ENCODE peak calls at places on chromosomes 11 and 22, in five cellular contexts. F is OCI-LY7, S is IMR-90, B is K562, P is astrocyte. R is an unnamed sample. For H3K4me1, the result is how much of the 10 kb centered on the place peaks cover.

GRCh38 chr11:67280791-67281551 is 8.1 kb upstream of the ANKRD13D start:
- DNase-seq in F (no peak), S (no peak), B (no peak), P (no peak), R (no peak)

GRCh38 chr11:113447621-113448310 is 27.4 kb downstream of the DRD2 start:
- DNase-seq in F (no peak), S (peak), B (peak), P (peak), R (peak)

GRCh38 chr22:29632672-29633071 is 29.2 kb downstream of the NF2 start:
- DNase-seq in F (no peak), S (no peak), B (no peak), P (no peak), R (no peak)

GRCh38 chr11:66745356-66746235 is 16.6 kb upstream of the SPTBN2 start:
- DNase-seq in F (peak), S (no peak), B (peak), P (no peak), R (peak)

GRCh38 chr11:1260023-1260501 is 37.2 kb downstream of the MUC5B start:
- DNase-seq in F (peak), S (no peak), B (peak), P (no peak), R (no peak)

GRCh38 chr22:26956346-26956745 is 299.0 kb downstream of the MIAT start:
- DNase-seq in F (no peak), S (no peak), B (no peak), P (no peak), R (no peak)

GRCh38 chr11:68665471-68665870 is 18.9 kb upstream of the GAL start:
- DNase-seq in F (no peak), S (no peak), B (no peak), P (no peak), R (no peak)

GRCh38 chr11:65766535-65766934 is 14.2 kb downstream of the AP5B1 start:
- DNase-seq in F (no peak), S (peak), B (no peak), P (peak), R (peak)

GRCh38 chr11:116976941-116977570 is 121.2 kb downstream of the SIK3 start:
- DNase-seq in F (no peak), S (no peak), B (no peak), P (no peak), R (no peak)

GRCh38 chr11:83063073-83063754 is 8.5 kb downstream of the RAB30 start:
- DNase-seq in F (peak), S (peak), B (no peak), P (peak), R (no peak)

GRCh38 chr11:30527566-30527965 is 58.6 kb downstream of the MPPED2 start:
- DNase-seq in F (no peak), S (no peak), B (no peak), P (no peak), R (no peak)

GRCh38 chr11:60762851-60763691 is 6.4 kb downstream of the MS4A15 start:
- DNase-seq in F (peak), S (no peak), B (peak), P (no peak), R (no peak)

GRCh38 chr22:37147186-37147990 is 2.3 kb downstream of the IL2RB start:
- DNase-seq in F (no peak), S (no peak), B (no peak), P (no peak), R (no peak)

GRCh38 chr11:66363805-66364535 is 7.6 kb downstream of the SLC29A2 start:
- DNase-seq in F (peak), S (no peak), B (peak), P (no peak), R (no peak)

GRCh38 chr11:67449116-67449844 is 3.2 kb downstream of the GPR152 start:
- DNase-seq in F (peak), S (no peak), B (no peak), P (no peak), R (no peak)

GRCh38 chr22:42286205-42286604 is 15.8 kb upstream of the TCF20 start:
- DNase-seq in F (peak), S (no peak), B (no peak), P (no peak), R (no peak)

GRCh38 chr11:1946812-1947480 is at the start of gene MRPL23:
- DNase-seq in F (no peak), S (no peak), B (no peak), P (no peak), R (no peak)

GRCh38 chr11:103798029-103798428 is 238.4 kb upstream of the DDI1 start:
- DNase-seq in F (no peak), S (peak), B (no peak), P (peak), R (no peak)

GRCh38 chr22:27197618-27198017 is 540.2 kb downstream of the MIAT start:
- DNase-seq in F (peak), S (no peak), B (no peak), P (no peak), R (no peak)

GRCh38 chr11:47111318-47111804 is 65.3 kb downstream of the ARFGAP2 start:
- DNase-seq in F (peak), S (no peak), B (no peak), P (no peak), R (no peak)

GRCh38 chr11:46389450-46390330 is 1.9 kb downstream of the CHRM4 start:
- DNase-seq in F (peak), S (peak), B (peak), P (no peak), R (peak)

GRCh38 chr22:42847110-42847509 is 10.0 kb downstream of the ARFGAP3 start:
- DNase-seq in F (no peak), S (no peak), B (no peak), P (no peak), R (no peak)

GRCh38 chr22:19431641-19432091 is at the start of gene HIRA:
- DNase-seq in F (peak), S (peak), B (peak), P (peak), R (peak)

GRCh38 chr22:35648066-35649025 is at the start of gene APOL6:
- DNase-seq in F (peak), S (peak), B (peak), P (peak), R (peak)

GRCh38 chr11:124800226-124800929 is at the start of gene MSANTD2:
- DNase-seq in F (peak), S (peak), B (peak), P (peak), R (peak)

GRCh38 chr11:124798991-124799383 is 1.2 kb downstream of the MSANTD2 start:
- DNase-seq in F (peak), S (peak), B (peak), P (peak), R (peak)

GRCh38 chr11:124799384-124800225 is 601 bp downstream of the MSANTD2 start:
- DNase-seq in F (peak), S (peak), B (peak), P (peak), R (peak)

GRCh38 chr11:124801636-124802312 is 1.6 kb upstream of the MSANTD2 start:
- DNase-seq in F (no peak), S (peak), B (no peak), P (no peak), R (no peak)

DNA sequence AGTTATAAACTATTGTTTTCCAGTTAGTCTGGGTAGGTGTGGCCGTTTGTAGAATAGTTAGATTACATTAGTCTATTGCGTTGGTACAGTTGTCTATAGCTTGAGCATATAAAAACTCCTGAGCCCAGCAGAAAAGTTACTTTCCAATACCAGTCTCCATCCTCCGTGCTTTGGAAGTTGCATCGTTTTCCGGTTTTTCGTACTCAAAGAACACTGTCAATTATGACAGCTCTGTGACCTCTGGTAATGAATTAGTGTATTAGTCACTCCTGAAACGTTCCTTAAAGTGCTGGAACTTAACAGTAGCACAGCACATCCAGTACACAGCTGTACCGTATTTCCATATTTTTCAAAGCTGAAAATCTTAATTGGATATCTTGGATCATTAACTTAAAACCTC is 808 bp upstream of the MSANTD2 start:
- DNase-seq in F (no peak), S (peak), B (no peak), P (peak), R (peak)
- H2AFZ ChIP-seq in F (peak), S (peak), B (peak), P (peak), R (peak)

DNA sequence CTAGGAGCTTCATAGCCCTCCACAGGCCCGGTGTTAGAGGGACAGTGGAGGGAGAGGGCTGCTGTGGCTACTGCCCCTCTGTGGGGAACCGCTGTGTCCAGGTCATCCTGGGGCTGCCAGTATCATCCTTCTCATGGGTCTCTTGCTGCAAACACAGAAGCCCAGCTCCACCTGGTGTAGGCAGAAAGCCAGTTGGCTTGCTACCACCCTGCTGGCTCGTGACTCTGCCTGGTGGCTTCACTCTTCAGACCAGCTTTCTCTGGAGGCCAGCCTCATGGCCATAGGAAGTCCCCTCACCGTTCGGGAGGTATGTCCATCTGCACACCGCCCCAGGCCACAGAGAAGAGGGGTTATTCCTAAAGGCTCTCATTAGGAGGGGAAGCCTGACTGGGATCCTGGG is 19.4 kb upstream of the SUSD2 start:
- DNase-seq in F (no peak), S (no peak), B (no peak), P (no peak), R (no peak)
- H3K4me1 ChIP-seq in F (under half), S (under half), B (under half), P (under half), R (under half)

GRCh38 chr22:40416636-40417035 is 46.2 kb downstream of the SGSM3 start:
- DNase-seq in F (no peak), S (no peak), B (no peak), P (no peak), R (no peak)
- H2AFZ ChIP-seq in F (no peak), S (no peak), B (no peak), P (no peak), R (no peak)

DNA sequence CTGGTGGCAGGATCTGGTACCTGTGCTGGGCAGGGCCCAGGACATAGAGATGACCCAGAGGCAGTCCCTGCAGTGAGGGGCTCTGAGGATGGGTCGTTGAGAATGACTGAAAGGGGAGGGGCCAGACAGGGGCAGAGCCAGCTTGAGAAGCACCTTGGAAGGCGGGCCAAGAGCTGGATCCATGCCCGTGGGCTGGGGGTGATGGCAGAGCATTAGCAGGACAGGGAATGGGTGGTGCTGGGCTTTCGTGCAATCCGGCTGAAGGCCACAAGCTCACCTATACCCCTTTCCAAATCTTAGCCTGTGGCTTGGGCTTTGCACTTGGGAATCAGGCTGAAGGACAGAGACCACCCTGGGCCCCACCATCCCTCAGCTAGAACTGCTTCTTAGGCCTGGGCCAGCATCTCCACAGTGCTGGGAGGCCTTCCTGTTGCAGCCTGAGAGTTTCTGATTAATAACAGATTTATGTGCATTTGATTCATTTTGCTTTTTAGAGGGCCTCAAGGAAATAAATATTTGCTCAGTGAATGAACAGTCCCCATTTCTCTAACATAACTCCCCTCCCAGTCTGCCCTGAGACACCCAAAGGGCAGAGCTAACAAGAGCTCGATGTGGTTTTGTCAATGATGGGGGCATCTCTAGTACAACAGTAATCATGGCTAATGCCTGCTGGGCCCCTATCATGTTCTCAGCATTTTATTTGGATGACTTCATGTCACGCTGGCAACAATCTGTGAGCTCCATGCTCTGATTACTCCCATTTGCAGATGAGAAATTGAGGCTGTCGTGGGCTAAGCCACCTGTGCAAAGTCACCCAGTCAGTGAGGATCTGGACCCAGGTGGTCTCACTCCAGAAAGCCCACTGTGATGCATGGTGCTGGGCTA is 39.3 kb downstream of the RIBC2 start:
- DNase-seq in F (no peak), S (peak), B (no peak), P (peak), R (no peak)
- H3K4me1 ChIP-seq in F (under half), S (under half), B (under half), P (under half), R (under half)

GRCh38 chr11:107928046-107928766 is at the start of gene RAB39A:
- DNase-seq in F (peak), S (peak), B (peak), P (peak), R (peak)

GRCh38 chr11:107927559-107927958 is 689 bp upstream of the RAB39A start:
- DNase-seq in F (no peak), S (no peak), B (no peak), P (no peak), R (no peak)

GRCh38 chr11:107929611-107930200 is 1.5 kb downstream of the RAB39A start:
- DNase-seq in F (no peak), S (no peak), B (no peak), P (no peak), R (no peak)

GRCh38 chr11:107931206-107931605 is 3.0 kb downstream of the RAB39A start:
- DNase-seq in F (no peak), S (no peak), B (no peak), P (no peak), R (no peak)

DNA sequence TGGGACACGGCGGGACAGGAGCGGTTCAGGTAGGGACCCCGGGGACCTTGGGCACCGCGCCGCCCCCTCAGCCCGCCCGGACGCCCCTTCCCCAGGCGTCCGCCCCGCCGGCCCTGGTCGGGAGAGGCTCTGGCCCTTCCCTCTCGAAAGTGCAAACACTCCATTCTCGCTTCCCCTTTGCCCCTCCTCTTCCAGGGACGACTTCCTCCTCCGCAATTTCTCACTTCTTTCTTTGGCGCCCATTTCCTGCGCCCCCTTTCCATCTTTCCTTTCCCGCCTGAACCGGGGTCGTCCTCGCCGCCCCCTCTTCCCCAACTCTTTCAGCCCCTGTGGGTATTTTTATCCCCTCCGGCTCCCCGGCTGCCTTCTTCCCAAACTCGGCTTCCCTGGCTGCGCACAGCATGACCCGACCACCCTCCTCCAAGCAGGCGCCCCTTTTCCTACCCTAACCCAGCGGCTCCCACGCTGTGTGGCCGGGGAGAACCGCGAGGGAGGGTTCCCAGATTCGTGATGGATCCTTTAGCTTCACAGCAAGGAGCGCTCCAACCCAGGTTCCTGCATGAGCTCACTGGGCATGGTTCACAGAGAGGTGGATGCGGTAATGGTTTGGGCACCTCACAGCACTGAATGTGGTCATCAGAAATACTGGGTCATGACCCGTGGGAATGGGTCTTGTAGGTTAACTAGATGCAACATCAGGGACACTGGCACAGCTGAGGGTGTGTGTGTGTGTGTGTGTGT is 689 bp downstream of the RAB39A start:
- DNase-seq in F (peak), S (no peak), B (no peak), P (no peak), R (no peak)
- H2AFZ ChIP-seq in F (peak), S (peak), B (peak), P (peak), R (peak)

DNA sequence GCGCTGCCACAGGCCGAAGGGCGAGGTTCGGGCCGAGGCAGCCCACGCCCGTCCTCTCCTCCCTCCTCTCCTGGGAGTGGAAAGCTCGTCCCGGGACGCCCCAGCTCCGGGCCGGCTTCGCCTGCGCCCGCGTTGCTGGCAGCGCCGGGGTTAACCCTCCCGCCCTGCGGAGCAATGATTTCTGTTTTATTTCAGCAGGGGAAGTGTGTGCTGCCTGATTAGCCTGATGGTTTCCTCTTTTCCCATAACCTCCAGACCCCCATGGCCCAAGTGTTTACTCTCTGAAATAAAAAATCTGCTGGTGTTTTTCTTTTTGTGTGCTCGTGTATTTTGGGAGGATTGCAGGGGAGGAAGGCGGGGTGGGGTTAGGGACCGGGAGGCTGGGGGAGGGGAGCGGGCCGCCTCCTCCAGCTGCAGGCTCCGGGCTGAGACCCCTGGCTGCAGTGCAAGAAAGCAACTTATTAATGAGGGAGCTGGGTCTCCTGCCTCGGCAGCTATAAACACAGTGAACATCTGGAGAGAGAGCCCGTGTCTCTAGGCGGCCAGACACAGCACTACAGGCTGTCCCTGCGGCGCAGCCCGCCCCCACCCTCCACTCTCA is 38.6 kb downstream of the ETS1 start:
- DNase-seq in F (peak), S (peak), B (no peak), P (no peak), R (no peak)
- H3K4me1 ChIP-seq in F (half or more), S (under half), B (under half), P (under half), R (under half)

GRCh38 chr11:14642453-14642852 is 1.2 kb upstream of the PDE3B start:
- DNase-seq in F (no peak), S (no peak), B (peak), P (no peak), R (no peak)
- H2AFZ ChIP-seq in F (no peak), S (no peak), B (peak), P (no peak), R (no peak)

DNA sequence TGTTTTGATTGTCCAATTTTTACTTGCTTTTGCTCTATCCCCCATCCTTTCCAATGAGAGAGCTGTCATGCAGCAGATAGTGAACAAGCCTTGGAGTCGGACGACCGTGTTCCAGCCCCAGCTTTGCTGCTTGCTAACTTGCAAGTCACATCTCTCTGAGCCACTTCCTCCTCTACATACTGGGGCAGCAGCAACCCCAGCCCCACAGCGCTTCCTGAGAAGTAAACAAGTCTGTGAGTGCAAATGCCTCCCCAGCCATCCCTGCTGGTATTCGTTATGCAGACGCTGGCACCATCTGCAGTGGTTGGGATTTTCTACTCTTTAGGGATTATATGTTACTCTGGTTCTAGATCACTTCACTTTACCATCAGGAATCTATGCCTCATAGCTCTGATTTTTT is 35.0 kb downstream of the TPBGL start:
- DNase-seq in F (peak), S (peak), B (no peak), P (no peak), R (no peak)
- H3K4me1 ChIP-seq in F (under half), S (under half), B (under half), P (under half), R (under half)

DNA sequence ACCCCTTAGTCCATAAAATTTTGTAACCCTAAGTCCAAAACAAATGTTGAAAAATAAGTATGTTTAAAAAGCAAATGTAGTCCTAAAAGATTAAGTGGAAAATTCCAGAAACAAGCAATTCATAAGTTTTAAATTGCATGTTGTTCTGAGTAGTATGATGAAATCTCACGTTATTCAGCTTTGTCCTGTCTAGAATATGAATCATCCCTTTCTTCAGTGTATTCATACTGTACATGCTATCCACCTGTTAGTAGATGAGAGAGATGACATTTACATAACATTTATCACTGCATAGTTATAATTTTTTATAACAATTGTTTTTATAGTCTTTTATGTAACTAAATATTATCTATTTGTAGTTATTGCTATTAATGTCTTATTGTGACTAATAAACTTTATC is 622.3 kb upstream of the CHORDC1 start:
- DNase-seq in F (no peak), S (no peak), B (no peak), P (no peak), R (peak)
- H2AFZ ChIP-seq in F (no peak), S (no peak), B (no peak), P (no peak), R (peak)

R was measured in mammary epithelial cell.